ENCODE peak calls at places on chromosomes 3 and 15, in four cellular contexts. S is epithelial cell of esophagus, H is T-helper 9 cell, E is lower lobe of right lung. R is an unnamed sample.
A peak's percentile ranks its signal among the peaks of the same experiment; 100 is the strongest.

GRCh38 chr3:173711619-173712018 is 314.1 kb downstream of the NLGN1 start:
- DNase-seq in S (peak; percentile 30), H (no peak), E (no peak), R (peak; percentile 92)

GRCh38 chr3:190892328-190893011 is 30.0 kb upstream of the GMNC start:
- DNase-seq in S (peak; percentile 29), H (no peak), E (no peak), R (no peak)

GRCh38 chr3:64685331-64685799 is 2.4 kb downstream of the ADAMTS9 start:
- DNase-seq in S (no peak), H (no peak), E (peak; percentile 56), R (no peak)

GRCh38 chr15:40358492-40359353 is 704 bp downstream of the DISP2 start:
- DNase-seq in S (no peak), H (peak; percentile 27), E (no peak), R (no peak)

GRCh38 chr3:47475029-47475569 is 642 bp downstream of the SCAP start:
- DNase-seq in S (peak; percentile 41), H (no peak), E (no peak), R (peak; percentile 46)

GRCh38 chr15:91589360-91589759 is 264.1 kb upstream of the SLCO3A1 start:
- DNase-seq in S (no peak), H (no peak), E (no peak), R (no peak)

GRCh38 chr15:57138260-57138895 is 219.9 kb downstream of the TCF12 start:
- DNase-seq in S (peak; percentile 79), H (no peak), E (no peak), R (peak; percentile 9)

GRCh38 chr15:38254065-38254883 is 1.6 kb downstream of the SPRED1 start:
- DNase-seq in S (peak; percentile 84), H (no peak), E (peak; percentile 51), R (peak; percentile 63)

GRCh38 chr3:23884481-23884880 is 32.3 kb downstream of the NKIRAS1 start:
- DNase-seq in S (peak; percentile 32), H (no peak), E (no peak), R (no peak)

GRCh38 chr15:71951134-71951533 is 140.8 kb downstream of the NR2E3 start:
- DNase-seq in S (no peak), H (no peak), E (no peak), R (no peak)

GRCh38 chr3:149339931-149340309 is 6.5 kb upstream of the TM4SF18 start:
- DNase-seq in S (peak; percentile 91), H (no peak), E (peak; percentile 73), R (peak; percentile 93)

GRCh38 chr3:193847402-193847801 is 254.4 kb downstream of the OPA1 start:
- DNase-seq in S (no peak), H (no peak), E (no peak), R (no peak)

GRCh38 chr3:11238057-11238456 is 34.1 kb upstream of the ATG7 start:
- DNase-seq in S (peak; percentile 80), H (no peak), E (no peak), R (peak; percentile 41)

GRCh38 chr15:95401586-95401985 is 928.9 kb upstream of the NR2F2 start:
- DNase-seq in S (no peak), H (no peak), E (no peak), R (no peak)

GRCh38 chr15:69712999-69713398 is 260.4 kb downstream of the RPLP1 start:
- DNase-seq in S (no peak), H (no peak), E (no peak), R (no peak)

GRCh38 chr3:128278761-128279593 is 125.7 kb downstream of the EEFSEC start:
- DNase-seq in S (no peak), H (no peak), E (peak; percentile 58), R (no peak)

GRCh38 chr15:40247406-40247971 is 8.6 kb downstream of the PAK6 start:
- DNase-seq in S (no peak), H (no peak), E (peak; percentile 36), R (no peak)

GRCh38 chr3:185936814-185937688 is 763 bp downstream of the TRA2B start:
- DNase-seq in S (peak; percentile 88), H (peak; percentile 86), E (peak; percentile 92), R (peak; percentile 75)

GRCh38 chr15:36755341-36755740 is 175.9 kb downstream of the CDIN1 start:
- DNase-seq in S (peak; percentile 79), H (no peak), E (no peak), R (no peak)

GRCh38 chr3:125055165-125055912 is 458 bp downstream of the HEG1 start:
- DNase-seq in S (no peak), H (no peak), E (no peak), R (no peak)

GRCh38 chr3:172317481-172317880 is 130.8 kb downstream of the GHSR start:
- DNase-seq in S (no peak), H (no peak), E (no peak), R (no peak)

GRCh38 chr3:49519916-49520385 is 34.3 kb upstream of the BSN start:
- DNase-seq in S (no peak), H (no peak), E (no peak), R (no peak)

GRCh38 chr3:99862208-99862607 is 44.5 kb downstream of the CMSS1 start:
- DNase-seq in S (no peak), H (no peak), E (no peak), R (peak; percentile 75)

GRCh38 chr3:177770821-177771220 is 573.5 kb upstream of the TBL1XR1 start:
- DNase-seq in S (peak; percentile 56), H (no peak), E (no peak), R (peak; percentile 16)

GRCh38 chr3:87199621-87200020 is 27.5 kb upstream of the CHMP2B start:
- DNase-seq in S (no peak), H (no peak), E (no peak), R (no peak)

GRCh38 chr15:85771276-85771675 is 23.4 kb downstream of the KLHL25 start:
- DNase-seq in S (no peak), H (no peak), E (no peak), R (no peak)

GRCh38 chr15:59326856-59327255 is 45.8 kb downstream of the MYO1E start:
- DNase-seq in S (no peak), H (no peak), E (no peak), R (no peak)

R was measured in PC-9.